ENCODE peak calls at places on chromosomes 11 and 22, in seven cellular contexts. A is sigmoid colon; Q is IMR-90; F is CD4-positive, CD25-positive, alpha-beta regulatory T cell; Z is spleen; L is uterus; U is stomach. H is an unnamed sample.

GRCh38 chr11:33366918-33367317 is 109.7 kb downstream of the HIPK3 start:
- DNase-seq in A (no peak), Q (no peak), F (no peak), Z (no peak), L (no peak), U (no peak), H (no peak)

GRCh38 chr22:25360411-25360810 is 141.0 kb downstream of the CRYBB2 start:
- DNase-seq in A (peak; percentile 55), Q (no peak), F (no peak), Z (no peak), L (peak; percentile 8), U (no peak), H (no peak)

GRCh38 chr22:37043828-37044538 is 7.6 kb upstream of the KCTD17 start:
- DNase-seq in A (no peak), Q (peak; percentile 28), F (peak; percentile 29), Z (peak; percentile 89), L (no peak), U (peak; percentile 88), H (peak; percentile 42)

GRCh38 chr11:2558861-2559526 is 114.2 kb downstream of the KCNQ1 start:
- DNase-seq in A (peak; percentile 53), Q (no peak), F (no peak), Z (peak; percentile 51), L (no peak), U (no peak), H (no peak)

GRCh38 chr22:23380230-23380573 is 199.9 kb downstream of the IGLL1 start:
- DNase-seq in A (no peak), Q (no peak), F (no peak), Z (no peak), L (no peak), U (peak; percentile 41), H (no peak)

GRCh38 chr11:117107701-117108590 is 9.7 kb upstream of the SIK3 start:
- DNase-seq in A (no peak), Q (peak; percentile 68), F (no peak), Z (no peak), L (no peak), U (no peak), H (no peak)

GRCh38 chr11:12502950-12503579 is 125.7 kb downstream of the PARVA start:
- DNase-seq in A (no peak), Q (peak; percentile 47), F (no peak), Z (no peak), L (no peak), U (no peak), H (no peak)

GRCh38 chr11:134560566-134561347 is 148.7 kb upstream of the B3GAT1 start:
- DNase-seq in A (peak; percentile 29), Q (no peak), F (no peak), Z (peak; percentile 55), L (no peak), U (no peak), H (peak; percentile 87)

GRCh38 chr11:116459233-116459632 is 313.6 kb downstream of the BUD13 start:
- DNase-seq in A (peak; percentile 91), Q (no peak), F (no peak), Z (no peak), L (peak; percentile 74), U (no peak), H (no peak)

GRCh38 chr11:44755553-44756505 is 29.1 kb downstream of the TSPAN18 start:
- DNase-seq in A (peak; percentile 92), Q (no peak), F (no peak), Z (no peak), L (peak; percentile 72), U (no peak), H (no peak)

GRCh38 chr11:131025020-131025419 is 108.7 kb upstream of the SNX19 start:
- DNase-seq in A (no peak), Q (peak; percentile 72), F (no peak), Z (no peak), L (no peak), U (no peak), H (no peak)

GRCh38 chr22:22578702-22579424 is 19.8 kb upstream of the PRAME start:
- DNase-seq in A (no peak), Q (peak; percentile 39), F (no peak), Z (no peak), L (no peak), U (no peak), H (no peak)

GRCh38 chr11:86818466-86819282 is 18.3 kb downstream of the PRSS23 start:
- DNase-seq in A (no peak), Q (peak; percentile 81), F (peak; percentile 37), Z (no peak), L (no peak), U (no peak), H (peak; percentile 7)

GRCh38 chr11:119258180-119258579 is 52.0 kb downstream of the CBL start:
- DNase-seq in A (no peak), Q (no peak), F (no peak), Z (no peak), L (no peak), U (no peak), H (no peak)

GRCh38 chr11:65777821-65778361 is 2.9 kb downstream of the AP5B1 start:
- DNase-seq in A (peak; percentile 57), Q (no peak), F (no peak), Z (peak; percentile 78), L (no peak), U (peak; percentile 24), H (no peak)

GRCh38 chr11:117464778-117465177 is 137.1 kb downstream of the CEP164 start:
- DNase-seq in A (no peak), Q (no peak), F (no peak), Z (peak; percentile 57), L (no peak), U (no peak), H (no peak)

GRCh38 chr22:27564806-27565205 is 236.8 kb downstream of the MN1 start:
- DNase-seq in A (no peak), Q (no peak), F (no peak), Z (no peak), L (no peak), U (no peak), H (no peak)

GRCh38 chr11:92227954-92228935 is 3.6 kb downstream of the FAT3 start:
- DNase-seq in A (no peak), Q (no peak), F (no peak), Z (no peak), L (no peak), U (no peak), H (no peak)
- H3K4me1 ChIP-seq in A (peaks cover 38% of the 10 kb centered on the region), Q (peaks cover 1% of the 10 kb centered on the region), F (no peaks in the 10 kb centered on the region), Z (no peaks in the 10 kb centered on the region), L (peaks cover 8% of the 10 kb centered on the region), U (peaks cover 48% of the 10 kb centered on the region), H (peaks cover 5% of the 10 kb centered on the region)

GRCh38 chr11:79436911-79437273 is 3.9 kb downstream of the TENM4 start:
- DNase-seq in A (no peak), Q (no peak), F (no peak), Z (no peak), L (no peak), U (no peak), H (no peak)

GRCh38 chr11:79439430-79439892 is 1.4 kb downstream of the TENM4 start:
- DNase-seq in A (no peak), Q (peak; percentile 59), F (no peak), Z (no peak), L (peak; percentile 21), U (no peak), H (no peak)

GRCh38 chr11:79438631-79439429 is 2.0 kb downstream of the TENM4 start:
- DNase-seq in A (peak; percentile 74), Q (peak; percentile 42), F (no peak), Z (no peak), L (peak; percentile 28), U (no peak), H (no peak)

GRCh38 chr11:79437981-79438630 is 2.7 kb downstream of the TENM4 start:
- DNase-seq in A (peak; percentile 67), Q (peak; percentile 63), F (no peak), Z (peak; percentile 75), L (no peak), U (no peak), H (no peak)

DNA sequence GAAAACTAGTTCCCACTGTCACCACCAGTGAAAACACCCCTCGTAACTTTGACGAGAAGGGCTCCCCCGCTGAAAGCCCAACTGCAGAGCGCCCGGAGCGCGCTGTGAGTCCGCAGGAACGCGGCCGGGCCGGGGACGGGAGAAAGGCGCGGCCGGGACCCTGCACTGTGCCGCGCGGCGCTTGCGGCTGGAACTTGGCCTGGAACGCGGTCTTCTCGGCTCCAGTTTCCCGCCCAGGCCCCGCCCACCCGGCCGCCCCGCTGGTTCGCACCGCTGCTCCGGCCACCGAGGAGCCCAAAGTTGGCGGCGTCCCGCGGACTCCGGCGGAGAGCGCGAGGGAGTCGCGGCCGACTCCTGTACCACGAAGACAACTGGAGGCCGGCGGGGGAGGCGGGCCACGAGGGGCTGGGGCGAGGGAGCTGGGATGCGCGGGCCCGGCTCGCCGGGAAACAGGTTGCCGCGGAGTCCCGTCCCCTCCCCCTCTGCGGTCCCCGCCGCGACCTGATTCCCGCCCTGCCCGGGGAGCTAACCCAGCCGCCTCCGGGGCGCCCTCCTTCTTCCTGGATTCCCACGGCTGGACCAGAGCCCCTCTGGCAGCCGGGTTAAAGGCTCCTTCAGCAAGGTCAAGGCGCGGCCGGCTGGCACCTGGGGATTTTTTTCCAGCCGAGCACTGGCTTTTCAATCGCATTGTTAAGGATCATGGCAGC is 3.4 kb downstream of the TENM4 start:
- DNase-seq in A (peak; percentile 86), Q (peak; percentile 57), F (no peak), Z (peak; percentile 76), L (peak; percentile 73), U (peak; percentile 64), H (no peak)
- H3K27me3 ChIP-seq in A (peaks cover 81% of the 10 kb centered on the region), Q (no peaks in the 10 kb centered on the region), F (peaks cover 19% of the 10 kb centered on the region), Z (peaks cover 53% of the 10 kb centered on the region), L (peaks cover 13% of the 10 kb centered on the region), U (peaks cover 100% of the 10 kb centered on the region), H (peaks cover 5% of the 10 kb centered on the region)

GRCh38 chr11:102437026-102437425 is 15.5 kb downstream of the TMEM123 start:
- DNase-seq in A (no peak), Q (peak; percentile 41), F (no peak), Z (no peak), L (no peak), U (no peak), H (no peak)
- H3K4me1 ChIP-seq in A (peaks cover 24% of the 10 kb centered on the region), Q (peaks cover 4% of the 10 kb centered on the region), F (peaks cover 37% of the 10 kb centered on the region), Z (no peaks in the 10 kb centered on the region), L (no peaks in the 10 kb centered on the region), U (peaks cover 16% of the 10 kb centered on the region), H (no peaks in the 10 kb centered on the region)

GRCh38 chr11:114079406-114080072 is 20.0 kb downstream of the ZBTB16 start:
- DNase-seq in A (peak; percentile 71), Q (no peak), F (no peak), Z (no peak), L (peak; percentile 55), U (no peak), H (no peak)

GRCh38 chr11:114077482-114078305 is 18.2 kb downstream of the ZBTB16 start:
- DNase-seq in A (peak; percentile 61), Q (no peak), F (no peak), Z (no peak), L (no peak), U (no peak), H (no peak)

GRCh38 chr11:114076974-114077373 is 17.5 kb downstream of the ZBTB16 start:
- DNase-seq in A (peak; percentile 49), Q (no peak), F (no peak), Z (no peak), L (no peak), U (no peak), H (no peak)

GRCh38 chr11:114080219-114080618 is 20.7 kb downstream of the ZBTB16 start:
- DNase-seq in A (peak; percentile 76), Q (no peak), F (no peak), Z (no peak), L (no peak), U (no peak), H (no peak)

DNA sequence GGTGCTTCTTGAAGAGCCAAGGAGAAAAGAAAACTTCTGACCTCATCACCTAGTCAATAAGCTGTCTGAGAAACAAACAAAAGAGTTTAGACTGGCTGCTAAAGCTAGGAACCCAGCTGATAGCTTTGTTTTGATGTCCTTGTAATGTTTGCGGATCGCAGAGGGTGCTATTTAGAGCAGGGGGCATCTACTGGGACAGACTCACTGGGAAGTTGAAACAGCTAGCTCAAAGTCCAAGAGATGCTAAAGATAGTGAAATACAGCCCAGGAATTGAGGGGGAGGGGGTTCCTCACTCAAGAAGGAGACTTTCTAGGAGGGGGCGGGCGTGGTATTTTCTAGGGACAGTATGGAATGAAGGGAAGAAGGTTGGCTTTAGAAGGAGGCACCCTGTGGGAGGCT is 18.9 kb downstream of the ZBTB16 start:
- DNase-seq in A (peak; percentile 60), Q (no peak), F (no peak), Z (no peak), L (no peak), U (no peak), H (no peak)
- H3K27me3 ChIP-seq in A (no peaks in the 10 kb centered on the region), Q (peaks cover 35% of the 10 kb centered on the region), F (peaks cover 4% of the 10 kb centered on the region), Z (no peaks in the 10 kb centered on the region), L (no peaks in the 10 kb centered on the region), U (no peaks in the 10 kb centered on the region), H (peaks cover 23% of the 10 kb centered on the region)

H was measured in DND-41.